ENCODE peak calls at places on chromosomes 12 and 14, in four cellular contexts. One of them, this sample, is unnamed.
A peak's percentile ranks its signal among the peaks of the same experiment; 100 is the strongest.

GRCh38 chr12:8452976-8453616 is 2.7 kb upstream of the CLEC6A start:
- DNase-seq in AG04449: no peak
- DNase-seq in CD4-positive, alpha-beta T cell: no peak
- DNase-seq in Calu3: no peak
- DNase-seq in this sample: no peak

GRCh38 chr12:42094277-42094676 is 50.4 kb downstream of the GXYLT1 start:
- DNase-seq in AG04449: no peak
- DNase-seq in CD4-positive, alpha-beta T cell: no peak
- DNase-seq in Calu3: no peak
- DNase-seq in this sample: no peak

GRCh38 chr12:110171636-110172035 is 47.5 kb downstream of the IFT81 start:
- DNase-seq in AG04449: no peak
- DNase-seq in CD4-positive, alpha-beta T cell: no peak
- DNase-seq in Calu3: no peak
- DNase-seq in this sample: no peak

GRCh38 chr12:14828896-14829295 is 14.4 kb downstream of the ART4 start:
- DNase-seq in AG04449: no peak
- DNase-seq in CD4-positive, alpha-beta T cell: no peak
- DNase-seq in Calu3: no peak
- DNase-seq in this sample: no peak

GRCh38 chr14:91185721-91186120 is 58.8 kb downstream of the GPR68 start:
- DNase-seq in AG04449: no peak
- DNase-seq in CD4-positive, alpha-beta T cell: no peak
- DNase-seq in Calu3: no peak
- DNase-seq in this sample: no peak

GRCh38 chr12:57545809-57546437 is 1.1 kb downstream of the DCTN2 start:
- DNase-seq in AG04449: no peak
- DNase-seq in CD4-positive, alpha-beta T cell: no peak
- DNase-seq in Calu3: no peak
- DNase-seq in this sample: no peak

GRCh38 chr12:92961949-92962348 is 32.9 kb upstream of the EEA1 start:
- DNase-seq in AG04449: no peak
- DNase-seq in CD4-positive, alpha-beta T cell: no peak
- DNase-seq in Calu3: no peak
- DNase-seq in this sample: no peak

GRCh38 chr12:113299619-113300237 is 35.2 kb downstream of the SLC8B1 start:
- DNase-seq in AG04449: peak; percentile 7
- DNase-seq in CD4-positive, alpha-beta T cell: no peak
- DNase-seq in Calu3: peak; percentile 87
- DNase-seq in this sample: peak; percentile 89

DNA sequence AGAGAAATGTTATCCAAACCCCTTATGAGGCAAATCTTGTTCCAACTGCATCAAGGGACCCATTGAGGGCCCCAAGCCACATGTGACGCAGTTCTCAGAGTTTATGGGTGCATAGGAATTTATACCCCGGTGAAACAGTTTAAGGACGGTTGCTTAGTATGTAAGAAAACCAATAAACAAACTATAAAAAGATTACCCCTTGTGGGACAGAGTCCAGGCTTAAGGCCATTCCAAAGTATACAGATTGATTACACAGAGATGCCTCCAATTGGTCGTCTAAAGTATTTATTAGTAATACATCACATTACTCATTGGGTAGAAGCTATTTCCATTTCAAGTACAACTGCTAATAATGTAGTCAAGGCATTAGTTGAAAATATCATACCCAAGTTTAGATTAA is 885.0 kb upstream of the MDGA2 start:
- DNase-seq in AG04449: no peak
- DNase-seq in CD4-positive, alpha-beta T cell: no peak
- DNase-seq in Calu3: no peak
- DNase-seq in this sample: no peak
- TF ChIP-seq CTCF in AG04449: no peak
- TF ChIP-seq CTCF in CD4-positive, alpha-beta T cell: no peak
- TF ChIP-seq CTCF in Calu3: no peak
- TF ChIP-seq CTCF in this sample: no peak

GRCh38 chr14:51460051-51460450 is 191.7 kb upstream of the FRMD6 start:
- DNase-seq in AG04449: no peak
- DNase-seq in CD4-positive, alpha-beta T cell: no peak
- DNase-seq in Calu3: no peak
- DNase-seq in this sample: no peak
- TF ChIP-seq CTCF in AG04449: no peak
- TF ChIP-seq CTCF in CD4-positive, alpha-beta T cell: no peak
- TF ChIP-seq CTCF in Calu3: no peak
- TF ChIP-seq CTCF in this sample: no peak

GRCh38 chr12:124276337-124276736 is 18.6 kb upstream of the RFLNA start:
- DNase-seq in AG04449: no peak
- DNase-seq in CD4-positive, alpha-beta T cell: no peak
- DNase-seq in Calu3: no peak
- DNase-seq in this sample: no peak
- TF ChIP-seq CTCF in AG04449: no peak
- TF ChIP-seq CTCF in CD4-positive, alpha-beta T cell: no peak
- TF ChIP-seq CTCF in Calu3: no peak
- TF ChIP-seq CTCF in this sample: no peak

GRCh38 chr14:35959835-35960234 is 133.7 kb downstream of the BRMS1L start:
- DNase-seq in AG04449: no peak
- DNase-seq in CD4-positive, alpha-beta T cell: no peak
- DNase-seq in Calu3: peak; percentile 8
- DNase-seq in this sample: no peak
- TF ChIP-seq CTCF in AG04449: no peak
- TF ChIP-seq CTCF in CD4-positive, alpha-beta T cell: no peak
- TF ChIP-seq CTCF in Calu3: no peak
- TF ChIP-seq CTCF in this sample: no peak

GRCh38 chr14:80364274-80364673 is 153.0 kb upstream of the DIO2 start:
- DNase-seq in AG04449: no peak
- DNase-seq in CD4-positive, alpha-beta T cell: no peak
- DNase-seq in Calu3: no peak
- DNase-seq in this sample: peak; percentile 4
- TF ChIP-seq CTCF in AG04449: no peak
- TF ChIP-seq CTCF in CD4-positive, alpha-beta T cell: no peak
- TF ChIP-seq CTCF in Calu3: no peak
- TF ChIP-seq CTCF in this sample: peak; percentile 11

GRCh38 chr12:12660201-12660600 is 35.8 kb downstream of the GPR19 start:
- DNase-seq in AG04449: no peak
- DNase-seq in CD4-positive, alpha-beta T cell: no peak
- DNase-seq in Calu3: no peak
- DNase-seq in this sample: no peak
- TF ChIP-seq CTCF in AG04449: no peak
- TF ChIP-seq CTCF in CD4-positive, alpha-beta T cell: no peak
- TF ChIP-seq CTCF in Calu3: no peak
- TF ChIP-seq CTCF in this sample: no peak

DNA sequence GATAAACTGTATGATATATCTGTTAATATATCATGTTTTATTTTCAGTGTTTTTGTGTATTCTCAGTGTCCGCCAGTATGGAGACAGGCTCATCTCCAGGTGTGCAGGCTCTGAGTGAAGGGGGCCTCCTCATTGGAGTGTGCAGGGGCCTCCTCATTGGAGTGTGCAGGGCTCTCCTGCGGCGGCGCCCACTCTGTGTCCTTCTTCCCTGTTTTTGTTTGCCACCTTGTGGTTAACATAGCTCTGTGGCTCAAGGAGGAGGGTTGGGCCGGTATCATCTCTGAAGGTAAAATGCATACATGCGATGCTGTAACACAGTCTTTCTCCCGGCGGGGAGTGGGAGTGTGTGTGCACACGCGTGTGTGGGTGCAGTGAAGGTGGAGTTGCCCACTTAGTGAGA is 429.5 kb downstream of the ZFP36L1 start:
- DNase-seq in AG04449: no peak
- DNase-seq in CD4-positive, alpha-beta T cell: no peak
- DNase-seq in Calu3: no peak
- DNase-seq in this sample: no peak
- TF ChIP-seq CTCF in AG04449: no peak
- TF ChIP-seq CTCF in CD4-positive, alpha-beta T cell: no peak
- TF ChIP-seq CTCF in Calu3: no peak
- TF ChIP-seq CTCF in this sample: no peak

DNA sequence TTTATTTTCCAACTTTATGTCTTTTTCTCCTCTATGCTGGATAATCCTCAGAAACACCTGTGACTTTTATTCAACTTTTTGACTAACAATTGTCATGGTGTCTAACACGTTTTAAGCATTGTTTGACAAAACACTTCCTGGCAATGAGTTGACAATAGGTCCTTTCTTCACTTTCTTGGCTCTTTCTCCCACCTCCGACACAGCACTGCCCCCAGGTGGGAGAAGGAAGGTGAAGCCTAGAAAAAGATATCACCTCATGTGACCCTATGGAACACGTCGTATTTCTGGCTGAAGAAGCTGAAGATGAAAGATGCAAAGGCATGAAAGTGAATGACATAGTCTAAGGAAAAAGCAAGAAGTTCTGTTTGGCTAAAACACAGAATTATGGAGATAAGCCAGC is 430.0 kb downstream of the ETNK1 start:
- DNase-seq in AG04449: no peak
- DNase-seq in CD4-positive, alpha-beta T cell: no peak
- DNase-seq in Calu3: peak; percentile 76
- DNase-seq in this sample: peak; percentile 50
- TF ChIP-seq CTCF in AG04449: no peak
- TF ChIP-seq CTCF in CD4-positive, alpha-beta T cell: no peak
- TF ChIP-seq CTCF in Calu3: peak; percentile 61
- TF ChIP-seq CTCF in this sample: peak; percentile 77

GRCh38 chr12:16165506-16165905 is 112.0 kb downstream of the SLC15A5 start:
- DNase-seq in AG04449: peak; percentile 3
- DNase-seq in CD4-positive, alpha-beta T cell: no peak
- DNase-seq in Calu3: peak; percentile 56
- DNase-seq in this sample: peak; percentile 54
- TF ChIP-seq CTCF in AG04449: peak; percentile 32
- TF ChIP-seq CTCF in CD4-positive, alpha-beta T cell: no peak
- TF ChIP-seq CTCF in Calu3: peak; percentile 55
- TF ChIP-seq CTCF in this sample: peak; percentile 83

DNA sequence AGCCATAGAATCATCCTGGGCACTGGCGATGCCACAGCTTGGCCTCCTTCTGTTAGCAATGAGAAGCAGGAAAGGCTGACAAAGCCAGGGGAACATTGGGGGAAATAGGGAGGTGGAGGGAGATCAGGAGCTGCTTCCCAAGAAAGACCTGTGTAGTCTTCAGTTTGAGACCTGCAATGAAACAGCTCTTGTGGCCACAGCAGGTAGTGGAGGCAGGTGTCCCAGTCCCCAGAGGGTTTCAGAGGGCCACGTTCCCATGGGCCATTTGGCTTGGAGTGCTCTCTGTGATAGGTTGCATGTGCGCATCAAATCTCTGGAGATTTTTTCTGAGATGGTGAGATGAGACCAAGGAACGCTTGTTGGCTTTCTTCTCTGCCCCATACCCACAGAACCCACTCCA is 14.4 kb upstream of the OR6S1 start:
- DNase-seq in AG04449: no peak
- DNase-seq in CD4-positive, alpha-beta T cell: no peak
- DNase-seq in Calu3: no peak
- DNase-seq in this sample: no peak
- TF ChIP-seq CTCF in AG04449: no peak
- TF ChIP-seq CTCF in CD4-positive, alpha-beta T cell: no peak
- TF ChIP-seq CTCF in Calu3: no peak
- TF ChIP-seq CTCF in this sample: no peak